ENCODE peak calls at places on chromosomes 3 and 15, in five cellular contexts. One of them, this sample, is unnamed.
A peak's percentile ranks its signal among the peaks of the same experiment; 100 is the strongest.

GRCh38 chr15:57019496-57020160 is 101.2 kb downstream of the TCF12 start:
- DNase-seq in A549: no peak
- DNase-seq in H1: no peak
- DNase-seq in IMR-90: no peak
- DNase-seq in K562: no peak
- DNase-seq in this sample: no peak

GRCh38 chr15:100922192-100923040 is 3.3 kb downstream of the LRRK1 start:
- DNase-seq in A549: no peak
- DNase-seq in H1: no peak
- DNase-seq in IMR-90: no peak
- DNase-seq in K562: no peak
- DNase-seq in this sample: no peak

GRCh38 chr15:101220060-101220459 is 31.8 kb downstream of the CHSY1 start:
- DNase-seq in A549: no peak
- DNase-seq in H1: no peak
- DNase-seq in IMR-90: no peak
- DNase-seq in K562: no peak
- DNase-seq in this sample: no peak

GRCh38 chr3:129723558-129724324 is 117.3 kb upstream of the PLXND1 start:
- DNase-seq in A549: no peak
- DNase-seq in H1: no peak
- DNase-seq in IMR-90: peak; percentile 89
- DNase-seq in K562: no peak
- DNase-seq in this sample: no peak

GRCh38 chr3:46946856-46947544 is 29.5 kb downstream of the CCDC12 start:
- DNase-seq in A549: peak; percentile 34
- DNase-seq in H1: no peak
- DNase-seq in IMR-90: peak; percentile 31
- DNase-seq in K562: peak; percentile 63
- DNase-seq in this sample: peak; percentile 45

GRCh38 chr3:47961815-47962606 is 54.2 kb downstream of the MAP4 start:
- DNase-seq in A549: no peak
- DNase-seq in H1: no peak
- DNase-seq in IMR-90: no peak
- DNase-seq in K562: peak; percentile 38
- DNase-seq in this sample: no peak

GRCh38 chr15:43218908-43219706 is 1.7 kb downstream of the EPB42 start:
- DNase-seq in A549: no peak
- DNase-seq in H1: peak; percentile 77
- DNase-seq in IMR-90: peak; percentile 18
- DNase-seq in K562: peak; percentile 60
- DNase-seq in this sample: no peak

GRCh38 chr3:152436707-152437615 is 168.2 kb downstream of the MBNL1 start:
- DNase-seq in A549: no peak
- DNase-seq in H1: no peak
- DNase-seq in IMR-90: no peak
- DNase-seq in K562: no peak
- DNase-seq in this sample: no peak

GRCh38 chr15:71080705-71081104 is 34.6 kb upstream of the THSD4 start:
- DNase-seq in A549: no peak
- DNase-seq in H1: no peak
- DNase-seq in IMR-90: peak; percentile 96
- DNase-seq in K562: no peak
- DNase-seq in this sample: no peak

GRCh38 chr3:147390589-147391569 is 15.5 kb downstream of the ZIC4 start:
- DNase-seq in A549: no peak
- DNase-seq in H1: peak; percentile 79
- DNase-seq in IMR-90: no peak
- DNase-seq in K562: no peak
- DNase-seq in this sample: no peak

GRCh38 chr3:147394168-147394941 is 12.0 kb downstream of the ZIC4 start:
- DNase-seq in A549: no peak
- DNase-seq in H1: no peak
- DNase-seq in IMR-90: no peak
- DNase-seq in K562: no peak
- DNase-seq in this sample: no peak

GRCh38 chr3:147391726-147392082 is 14.6 kb downstream of the ZIC4 start:
- DNase-seq in A549: no peak
- DNase-seq in H1: no peak
- DNase-seq in IMR-90: no peak
- DNase-seq in K562: no peak
- DNase-seq in this sample: no peak

GRCh38 chr3:147393261-147393964 is 12.9 kb downstream of the ZIC4 start:
- DNase-seq in A549: no peak
- DNase-seq in H1: peak; percentile 88
- DNase-seq in IMR-90: no peak
- DNase-seq in K562: peak; percentile 15
- DNase-seq in this sample: no peak

GRCh38 chr3:147392083-147392916 is 14.0 kb downstream of the ZIC4 start:
- DNase-seq in A549: no peak
- DNase-seq in H1: peak; percentile 90
- DNase-seq in IMR-90: no peak
- DNase-seq in K562: no peak
- DNase-seq in this sample: no peak
- TF ChIP-seq MAFK in A549: no peak
- TF ChIP-seq MAFK in H1: no peak
- TF ChIP-seq MAFK in IMR-90: no peak
- TF ChIP-seq MAFK in K562: no peak
- TF ChIP-seq MAFK in this sample: no peak

GRCh38 chr3:44612678-44613077 is 12.2 kb upstream of the ZNF197 start:
- DNase-seq in A549: no peak
- DNase-seq in H1: no peak
- DNase-seq in IMR-90: no peak
- DNase-seq in K562: no peak
- DNase-seq in this sample: no peak
- TF ChIP-seq MAFK in A549: no peak
- TF ChIP-seq MAFK in H1: no peak
- TF ChIP-seq MAFK in IMR-90: no peak
- TF ChIP-seq MAFK in K562: no peak
- TF ChIP-seq MAFK in this sample: no peak

DNA sequence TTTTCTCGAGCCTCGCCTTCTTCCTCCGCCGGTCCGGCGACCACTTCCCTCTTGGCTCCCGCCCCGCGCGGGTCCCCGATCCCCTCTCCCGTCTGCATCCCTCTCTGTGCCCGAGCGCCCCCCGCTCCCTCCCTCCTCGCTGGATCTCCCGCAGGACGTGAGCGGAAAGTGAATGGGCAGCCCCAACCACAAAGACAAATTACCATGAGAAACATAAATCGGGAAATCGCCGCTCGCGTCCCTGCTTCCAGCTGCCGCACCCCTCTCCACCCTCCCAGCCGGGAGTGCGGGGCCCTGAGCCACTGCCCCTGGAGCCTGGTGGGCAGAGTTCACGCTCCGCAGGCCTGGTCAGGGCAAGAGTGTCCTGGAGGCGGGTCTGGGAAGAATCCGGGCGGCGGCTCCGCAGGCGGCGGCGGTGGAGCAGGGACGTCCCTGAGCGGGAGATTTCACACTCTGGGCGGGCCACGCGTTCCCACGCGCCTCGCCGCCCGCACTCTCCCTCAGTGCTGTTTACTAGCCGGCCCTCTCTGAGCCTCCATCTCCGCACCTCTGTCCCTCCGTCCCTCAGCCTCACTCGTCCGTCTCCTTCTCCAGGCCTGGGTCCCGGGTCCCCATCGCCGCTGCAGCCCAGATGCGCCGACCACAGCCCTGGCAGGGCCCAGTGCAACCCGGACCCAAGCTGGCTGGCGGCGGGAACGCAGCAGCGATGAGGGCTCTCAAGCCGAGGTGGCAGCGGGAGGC is 842 bp downstream of the SEMA5B start:
- DNase-seq in A549: peak; percentile 32
- DNase-seq in H1: peak; percentile 87
- DNase-seq in IMR-90: no peak
- DNase-seq in K562: no peak
- DNase-seq in this sample: no peak
- TF ChIP-seq MAFK in A549: no peak
- TF ChIP-seq MAFK in H1: no peak
- TF ChIP-seq MAFK in IMR-90: no peak
- TF ChIP-seq MAFK in K562: no peak
- TF ChIP-seq MAFK in this sample: no peak

DNA sequence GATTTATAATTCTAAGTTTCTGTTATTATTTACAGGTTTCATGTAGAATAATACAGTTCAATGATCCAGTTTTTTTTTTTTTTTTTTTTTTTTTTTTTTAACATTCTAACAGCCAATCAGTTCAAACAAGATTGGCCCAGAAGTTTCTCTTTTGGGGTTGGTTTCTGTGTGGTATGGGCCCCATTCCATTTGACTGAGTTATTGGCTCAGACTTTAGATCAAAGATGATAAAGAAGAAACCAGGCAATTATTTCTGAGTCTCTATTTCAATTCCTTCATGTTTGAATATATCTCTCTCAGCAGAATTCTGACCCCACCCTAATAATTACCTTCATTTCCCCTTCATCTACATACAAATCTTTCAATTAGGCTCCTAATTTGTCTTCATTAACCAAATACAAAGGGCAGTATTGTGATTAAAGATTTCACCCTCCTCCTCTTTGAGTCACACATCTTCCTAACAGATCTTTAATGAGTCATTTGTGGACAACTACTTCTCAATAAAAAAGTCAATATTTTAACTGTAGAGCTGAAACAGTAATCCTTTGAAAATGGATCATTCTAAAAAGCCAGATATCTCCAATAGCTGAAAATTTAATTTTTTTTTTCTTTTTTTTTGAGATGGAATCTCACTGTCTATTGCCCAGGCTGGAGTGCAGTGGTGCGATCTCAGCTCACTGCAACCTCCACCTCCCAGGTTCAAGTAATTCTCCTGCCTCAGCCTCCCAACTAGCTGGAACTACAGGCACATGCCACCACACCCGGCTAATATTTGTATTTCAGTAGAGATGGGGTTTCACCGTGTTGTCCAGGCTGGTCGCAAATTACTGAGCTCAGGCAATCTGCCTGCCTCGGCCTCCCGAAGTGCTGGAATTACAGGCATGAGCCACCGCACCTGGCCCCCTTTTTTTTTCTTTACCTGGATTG is 878.8 kb downstream of the NAALADL2 start:
- DNase-seq in A549: no peak
- DNase-seq in H1: no peak
- DNase-seq in IMR-90: peak; percentile 37
- DNase-seq in K562: no peak
- DNase-seq in this sample: no peak
- TF ChIP-seq MAFK in A549: no peak
- TF ChIP-seq MAFK in H1: no peak
- TF ChIP-seq MAFK in IMR-90: no peak
- TF ChIP-seq MAFK in K562: no peak
- TF ChIP-seq MAFK in this sample: no peak

This sample was measured in HepG2.